ENCODE peak calls at places on chromosome 2, in five cellular contexts. One of them, this sample, is unnamed.

GRCh38 chr2:119682578-119682977 is 3.6 kb downstream of the TMEM177 start:
- DNase-seq in vagina: no peak
- DNase-seq in NCI-H524 treated with DMSO at 0.1 percent for 48 hours: no peak
- DNase-seq in coronary artery: peak
- DNase-seq in stimulated activated CD4-positive, alpha-beta T cell treated with anti-CD3 and anti-CD28 coated beads, TNF-alpha, amount 100 ng/mL, for 24 hours: no peak
- DNase-seq in this sample: no peak

GRCh38 chr2:162261032-162261945 is 18.0 kb upstream of the FAP start:
- DNase-seq in vagina: no peak
- DNase-seq in NCI-H524 treated with DMSO at 0.1 percent for 48 hours: no peak
- DNase-seq in coronary artery: no peak
- DNase-seq in stimulated activated CD4-positive, alpha-beta T cell treated with anti-CD3 and anti-CD28 coated beads, TNF-alpha, amount 100 ng/mL, for 24 hours: no peak
- DNase-seq in this sample: peak

GRCh38 chr2:3311601-3312000 is 66.0 kb downstream of the EIPR1 start:
- DNase-seq in vagina: no peak
- DNase-seq in NCI-H524 treated with DMSO at 0.1 percent for 48 hours: no peak
- DNase-seq in coronary artery: no peak
- DNase-seq in stimulated activated CD4-positive, alpha-beta T cell treated with anti-CD3 and anti-CD28 coated beads, TNF-alpha, amount 100 ng/mL, for 24 hours: no peak
- DNase-seq in this sample: no peak

GRCh38 chr2:43426305-43427031 is 169.4 kb downstream of the THADA start:
- DNase-seq in vagina: no peak
- DNase-seq in NCI-H524 treated with DMSO at 0.1 percent for 48 hours: no peak
- DNase-seq in coronary artery: no peak
- DNase-seq in stimulated activated CD4-positive, alpha-beta T cell treated with anti-CD3 and anti-CD28 coated beads, TNF-alpha, amount 100 ng/mL, for 24 hours: peak
- DNase-seq in this sample: peak

GRCh38 chr2:151315381-151315903 is 26.0 kb upstream of the NMI start:
- DNase-seq in vagina: no peak
- DNase-seq in NCI-H524 treated with DMSO at 0.1 percent for 48 hours: no peak
- DNase-seq in coronary artery: no peak
- DNase-seq in stimulated activated CD4-positive, alpha-beta T cell treated with anti-CD3 and anti-CD28 coated beads, TNF-alpha, amount 100 ng/mL, for 24 hours: no peak
- DNase-seq in this sample: no peak

GRCh38 chr2:167271941-167272340 is 383.7 kb downstream of the XIRP2 start:
- DNase-seq in vagina: no peak
- DNase-seq in NCI-H524 treated with DMSO at 0.1 percent for 48 hours: no peak
- DNase-seq in coronary artery: no peak
- DNase-seq in stimulated activated CD4-positive, alpha-beta T cell treated with anti-CD3 and anti-CD28 coated beads, TNF-alpha, amount 100 ng/mL, for 24 hours: no peak
- DNase-seq in this sample: peak

GRCh38 chr2:27920148-27920885 is 29.8 kb downstream of the BABAM2 start:
- DNase-seq in vagina: no peak
- DNase-seq in NCI-H524 treated with DMSO at 0.1 percent for 48 hours: no peak
- DNase-seq in coronary artery: no peak
- DNase-seq in stimulated activated CD4-positive, alpha-beta T cell treated with anti-CD3 and anti-CD28 coated beads, TNF-alpha, amount 100 ng/mL, for 24 hours: no peak
- DNase-seq in this sample: peak

GRCh38 chr2:156909983-156910382 is 347.5 kb upstream of the GALNT5 start:
- DNase-seq in vagina: no peak
- DNase-seq in NCI-H524 treated with DMSO at 0.1 percent for 48 hours: no peak
- DNase-seq in coronary artery: no peak
- DNase-seq in stimulated activated CD4-positive, alpha-beta T cell treated with anti-CD3 and anti-CD28 coated beads, TNF-alpha, amount 100 ng/mL, for 24 hours: no peak
- DNase-seq in this sample: no peak

GRCh38 chr2:187403568-187404260 is 44.3 kb downstream of the CALCRL start:
- DNase-seq in vagina: no peak
- DNase-seq in NCI-H524 treated with DMSO at 0.1 percent for 48 hours: no peak
- DNase-seq in coronary artery: no peak
- DNase-seq in stimulated activated CD4-positive, alpha-beta T cell treated with anti-CD3 and anti-CD28 coated beads, TNF-alpha, amount 100 ng/mL, for 24 hours: no peak
- DNase-seq in this sample: no peak

This sample was measured in DMS53.